ENCODE peak calls at places on chromosomes 1 and 21, in six cellular contexts. W is GM12878, N is WTC11, A is HCT116, P is H1, J is K562. X is an unnamed sample.

GRCh38 chr1:215181518-215181917 is 99.0 kb downstream of the KCNK2 start:
- DNase-seq in W (no peak), N (no peak), A (no peak), P (no peak), J (no peak), X (no peak)

GRCh38 chr1:81801834-81802531 is 1.2 kb downstream of the ADGRL2 start:
- DNase-seq in W (no peak), N (peak; percentile 38), A (no peak), P (no peak), J (no peak), X (peak; percentile 39)

GRCh38 chr21:41634858-41635257 is 126.9 kb upstream of the TMPRSS2 start:
- DNase-seq in W (no peak), N (no peak), A (no peak), P (no peak), J (no peak), X (no peak)

GRCh38 chr1:168613689-168614655 is 37.6 kb downstream of the XCL1 start:
- DNase-seq in W (no peak), N (no peak), A (no peak), P (no peak), J (no peak), X (peak; percentile 49)

GRCh38 chr1:21239181-21239580 is 51.1 kb downstream of the ECE1 start:
- DNase-seq in W (no peak), N (no peak), A (no peak), P (no peak), J (no peak), X (no peak)

GRCh38 chr1:176051902-176052518 is 155.1 kb downstream of the COP1 start:
- DNase-seq in W (no peak), N (no peak), A (no peak), P (no peak), J (no peak), X (no peak)

GRCh38 chr1:109282952-109283747 is at the start of gene PSRC1:
- DNase-seq in W (peak; percentile 62), N (peak; percentile 96), A (peak; percentile 86), P (peak; percentile 81), J (peak; percentile 100), X (peak; percentile 99)

GRCh38 chr1:155967410-155968400 is 10.6 kb downstream of the ARHGEF2 start:
- DNase-seq in W (no peak), N (no peak), A (no peak), P (no peak), J (no peak), X (no peak)

GRCh38 chr1:205929812-205930577 is 13.3 kb downstream of the SLC26A9 start:
- DNase-seq in W (no peak), N (no peak), A (no peak), P (no peak), J (no peak), X (no peak)

GRCh38 chr1:168004531-168004930 is 67.7 kb upstream of the MPC2 start:
- DNase-seq in W (no peak), N (no peak), A (no peak), P (no peak), J (no peak), X (no peak)

GRCh38 chr21:42564561-42564971 is 50.9 kb downstream of the SLC37A1 start:
- DNase-seq in W (no peak), N (peak; percentile 6), A (no peak), P (no peak), J (no peak), X (no peak)

GRCh38 chr1:18693256-18694098 is 62.8 kb downstream of the PAX7 start:
- DNase-seq in W (no peak), N (peak; percentile 89), A (no peak), P (peak; percentile 49), J (peak; percentile 37), X (no peak)

GRCh38 chr1:224670506-224670905 is 54.4 kb downstream of the CNIH3 start:
- DNase-seq in W (no peak), N (no peak), A (no peak), P (no peak), J (no peak), X (no peak)

GRCh38 chr1:192575499-192576189 is at the start of gene RGS1:
- DNase-seq in W (peak; percentile 97), N (no peak), A (no peak), P (no peak), J (no peak), X (no peak)

GRCh38 chr1:64623750-64624445 is 121.0 kb upstream of the RAVER2 start:
- DNase-seq in W (no peak), N (no peak), A (no peak), P (no peak), J (no peak), X (no peak)

GRCh38 chr1:19400875-19401854 is 84.2 kb downstream of the CAPZB start:
- DNase-seq in W (no peak), N (no peak), A (no peak), P (peak; percentile 34), J (no peak), X (no peak)

GRCh38 chr1:205056188-205056611 is 13.2 kb downstream of the CNTN2 start:
- DNase-seq in W (no peak), N (no peak), A (no peak), P (no peak), J (no peak), X (no peak)

GRCh38 chr1:30464187-30464617 is 259.2 kb downstream of the MATN1 start:
- DNase-seq in W (no peak), N (no peak), A (no peak), P (no peak), J (no peak), X (no peak)

GRCh38 chr1:11719313-11720032 is 16.5 kb upstream of the AGTRAP start:
- DNase-seq in W (no peak), N (peak; percentile 81), A (no peak), P (no peak), J (peak; percentile 76), X (peak; percentile 63)

GRCh38 chr1:231032963-231033362 is 7.1 kb downstream of the FAM89A start:
- DNase-seq in W (no peak), N (no peak), A (no peak), P (no peak), J (no peak), X (no peak)

GRCh38 chr1:14320518-14320917 is 278.0 kb upstream of the KAZN start:
- DNase-seq in W (no peak), N (no peak), A (no peak), P (no peak), J (no peak), X (no peak)
- TF ChIP-seq SP1 in W (no peak), N (no peak), A (no peak), P (no peak), J (no peak), X (no peak)

GRCh38 chr1:7403265-7404045 is 367.6 kb upstream of the VAMP3 start:
- DNase-seq in W (peak; percentile 59), N (no peak), A (no peak), P (no peak), J (no peak), X (no peak)
- TF ChIP-seq SP1 in W (no peak), N (no peak), A (no peak), P (no peak), J (no peak), X (no peak)

GRCh38 chr1:13710097-13710496 is 10.1 kb downstream of the PRDM2 start:
- DNase-seq in W (no peak), N (no peak), A (no peak), P (no peak), J (no peak), X (no peak)
- TF ChIP-seq SP1 in W (no peak), N (no peak), A (no peak), P (no peak), J (no peak), X (no peak)

DNA sequence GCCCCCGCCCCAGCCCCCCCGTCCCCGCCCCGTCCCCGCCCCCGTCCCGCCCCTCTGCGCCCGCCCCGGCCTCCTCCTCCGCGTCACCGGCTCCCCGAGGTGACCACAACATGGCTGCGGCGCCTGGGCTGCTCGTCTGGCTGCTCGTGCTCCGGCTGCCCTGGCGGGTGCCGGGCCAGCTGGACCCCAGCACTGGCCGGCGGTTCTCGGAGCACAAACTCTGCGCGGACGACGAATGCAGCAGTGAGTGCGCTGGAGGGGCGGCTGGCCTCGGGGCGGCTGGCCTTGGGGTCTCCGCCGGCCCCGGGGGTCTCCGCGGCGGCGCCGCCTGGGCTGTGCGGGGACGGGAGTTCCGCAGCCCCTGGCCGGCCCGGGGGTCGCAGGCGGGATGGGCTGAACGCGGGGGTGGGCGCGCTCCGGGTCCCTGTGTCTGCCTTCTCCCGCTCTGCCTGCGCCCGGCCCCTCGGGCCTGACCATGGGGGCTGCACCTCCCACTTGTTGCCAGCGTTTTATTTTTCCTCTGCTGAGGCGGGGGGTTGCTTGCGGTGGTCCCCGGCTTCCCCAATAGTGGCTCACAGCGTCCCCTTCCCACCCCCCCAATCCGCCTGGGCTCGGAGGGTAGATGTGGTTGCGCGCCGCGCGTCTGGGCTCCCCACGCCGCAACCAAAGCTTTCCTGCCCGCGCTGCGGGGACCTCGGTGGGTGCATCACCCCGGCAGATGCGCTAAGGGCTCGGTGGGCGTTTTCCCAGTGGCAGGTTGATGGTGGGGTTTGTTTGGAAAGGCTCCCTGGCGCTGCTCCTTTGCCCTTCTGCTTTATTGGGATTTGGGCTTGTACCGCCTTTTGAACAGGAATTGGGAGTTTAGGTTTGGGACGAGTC is at the start of gene MIA3:
- DNase-seq in W (no peak), N (peak; percentile 76), A (no peak), P (no peak), J (peak; percentile 95), X (peak; percentile 90)
- TF ChIP-seq SP1 in W (no peak), N (peak; percentile 48), A (no peak), P (no peak), J (no peak), X (peak; percentile 50)

DNA sequence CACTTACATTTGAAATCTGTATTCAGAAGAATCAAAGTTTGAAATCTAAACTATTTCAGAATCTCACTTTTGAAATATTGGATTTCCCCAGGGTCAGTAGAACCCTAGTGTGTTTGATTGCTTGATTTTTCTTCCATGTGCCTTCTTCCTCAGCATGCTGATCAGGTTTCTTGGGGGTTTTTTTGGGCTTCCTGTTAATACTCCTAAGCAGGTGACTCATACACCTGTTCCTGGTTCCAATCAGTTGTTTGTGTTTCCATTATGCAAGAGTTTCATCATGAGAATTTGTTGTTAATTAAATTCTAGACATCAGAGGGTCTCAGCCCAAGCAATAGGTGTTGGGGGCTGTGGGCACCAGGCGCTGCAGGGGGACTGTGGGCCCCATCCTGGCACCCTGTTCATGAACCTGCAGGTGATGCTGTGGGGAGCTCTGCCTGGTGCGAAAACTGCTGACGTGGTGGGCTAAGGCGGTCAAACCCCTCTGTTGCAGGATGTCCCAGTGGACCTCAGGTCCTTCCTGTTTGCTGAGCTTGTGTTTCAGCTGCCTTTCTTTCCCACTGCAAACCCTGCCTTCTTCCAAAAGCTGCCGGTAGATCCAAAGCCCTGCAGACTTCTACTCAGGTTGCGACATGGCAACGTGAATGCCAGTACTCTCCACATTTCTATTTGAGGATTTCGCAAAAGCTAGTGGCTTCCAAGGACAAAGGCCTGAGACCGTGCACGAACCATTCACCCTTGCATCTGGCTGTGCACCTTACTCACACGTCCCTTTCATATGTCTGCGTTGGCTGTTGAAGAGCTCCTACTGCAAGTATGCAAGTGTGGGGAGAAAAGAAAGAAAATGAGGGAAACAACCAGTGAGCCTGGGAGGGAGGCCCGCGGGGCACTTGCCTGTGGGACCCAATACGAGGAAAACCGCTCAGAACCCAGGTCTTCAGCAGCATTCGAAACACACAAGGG is 6.4 kb upstream of the RRP1 start:
- DNase-seq in W (no peak), N (no peak), A (peak; percentile 19), P (no peak), J (no peak), X (no peak)
- TF ChIP-seq SP1 in W (no peak), N (no peak), A (no peak), P (no peak), J (no peak), X (no peak)

X was measured in HEK293T.